ENCODE peak calls at places on chromosomes 6 and 20, in eight cellular contexts. N is HCT116, X is GM23248, Z is PC-3, U is GM23338, H is MM.1S, G is SK-N-SH, O is neural progenitor cell. T is an unnamed sample. For H3K4me1, the result is how much of the 10 kb centered on the place peaks cover.

GRCh38 chr6:166998256-166999144 is 697 bp upstream of the CEP43 start:
- DNase-seq in N (no peak), X (peak), Z (no peak), U (peak), H (no peak), G (peak), O (peak), T (no peak)

GRCh38 chr6:37146735-37147157 is 23.2 kb upstream of the PIM1 start:
- DNase-seq in N (no peak), X (no peak), Z (no peak), U (no peak), H (no peak), G (no peak), O (no peak), T (no peak)

GRCh38 chr6:159720708-159721107 is 6.6 kb upstream of the WTAP start:
- DNase-seq in N (peak), X (peak), Z (peak), U (peak), H (peak), G (peak), O (peak), T (peak)

GRCh38 chr20:43537921-43538854 is 20.6 kb upstream of the SGK2 start:
- DNase-seq in N (peak), X (peak), Z (peak), U (peak), H (peak), G (peak), O (peak), T (peak)

GRCh38 chr6:70651326-70651905 is 16.3 kb upstream of the SMAP1 start:
- DNase-seq in N (no peak), X (no peak), Z (peak), U (no peak), H (peak), G (no peak), O (no peak), T (no peak)

GRCh38 chr20:8722277-8722928 is 346.5 kb upstream of the PLCB4 start:
- DNase-seq in N (peak), X (peak), Z (peak), U (peak), H (peak), G (peak), O (peak), T (peak)

GRCh38 chr6:2209226-2209809 is 36.1 kb downstream of the GMDS start:
- DNase-seq in N (peak), X (peak), Z (peak), U (peak), H (peak), G (peak), O (peak), T (peak)

GRCh38 chr6:77264970-77265369 is 198.3 kb downstream of the HTR1B start:
- DNase-seq in N (no peak), X (no peak), Z (no peak), U (peak), H (no peak), G (no peak), O (no peak), T (no peak)

GRCh38 chr6:116779569-116780164 is 14.1 kb upstream of the FAM162B start:
- DNase-seq in N (peak), X (peak), Z (peak), U (peak), H (peak), G (peak), O (peak), T (peak)

GRCh38 chr6:117548797-117549301 is 53.5 kb downstream of the GOPC start:
- DNase-seq in N (no peak), X (peak), Z (peak), U (peak), H (peak), G (no peak), O (no peak), T (no peak)

GRCh38 chr6:136696238-136696637 is 96.0 kb downstream of the MAP3K5 start:
- DNase-seq in N (no peak), X (peak), Z (no peak), U (no peak), H (no peak), G (no peak), O (no peak), T (no peak)

GRCh38 chr6:40227735-40228134 is 293.5 kb upstream of the MOCS1 start:
- DNase-seq in N (no peak), X (no peak), Z (no peak), U (peak), H (no peak), G (no peak), O (no peak), T (no peak)

DNA sequence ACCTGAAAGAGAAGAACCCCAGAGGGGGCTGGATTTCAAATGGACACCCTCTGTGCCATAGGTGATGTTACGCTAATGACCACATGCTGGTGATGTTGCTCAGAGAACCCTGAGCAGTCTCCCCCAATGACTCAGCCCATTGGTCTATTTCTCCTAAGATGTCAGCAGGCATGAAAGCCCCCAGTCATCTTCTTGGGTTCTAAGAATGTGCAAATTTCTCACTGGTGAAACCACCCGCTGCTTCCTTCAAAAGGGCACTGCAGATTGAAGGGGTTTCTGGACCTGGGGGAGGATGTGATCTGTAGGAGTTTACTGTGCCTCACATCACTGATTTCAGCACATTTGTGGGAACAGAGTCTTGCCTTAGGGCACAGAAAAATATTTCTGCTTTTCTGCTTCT is 298.4 kb upstream of the MOCS1 start:
- DNase-seq in N (no peak), X (no peak), Z (no peak), U (no peak), H (no peak), G (no peak), O (no peak), T (no peak)
- H3K27ac ChIP-seq in N (no peak), X (no peak), Z (no peak), U (no peak), H (no peak), G (no peak), O (no peak), T (no peak)

GRCh38 chr20:12914804-12915203 is 94.0 kb upstream of the SPTLC3 start:
- DNase-seq in N (no peak), X (no peak), Z (no peak), U (no peak), H (no peak), G (no peak), O (no peak), T (no peak)

GRCh38 chr20:12911372-12911771 is 97.4 kb upstream of the SPTLC3 start:
- DNase-seq in N (no peak), X (no peak), Z (no peak), U (no peak), H (no peak), G (no peak), O (no peak), T (no peak)

GRCh38 chr20:12913781-12914443 is 94.9 kb upstream of the SPTLC3 start:
- DNase-seq in N (no peak), X (no peak), Z (no peak), U (no peak), H (no peak), G (no peak), O (no peak), T (no peak)

GRCh38 chr20:12916699-12917098 is 92.1 kb upstream of the SPTLC3 start:
- DNase-seq in N (no peak), X (peak), Z (no peak), U (no peak), H (no peak), G (no peak), O (peak), T (no peak)
- TF ChIP-seq EZH2phosphoT487 in N (no peak), X (no peak), Z (no peak), U (no peak), H (no peak), G (no peak), O (no peak), T (no peak)

GRCh38 chr20:53916173-53916512 is 154.3 kb downstream of the BCAS1 start:
- DNase-seq in N (no peak), X (no peak), Z (no peak), U (no peak), H (no peak), G (no peak), O (no peak), T (no peak)

GRCh38 chr20:53919886-53920285 is 150.5 kb downstream of the BCAS1 start:
- DNase-seq in N (no peak), X (no peak), Z (no peak), U (no peak), H (no peak), G (no peak), O (no peak), T (no peak)

GRCh38 chr20:53917145-53918009 is 153.0 kb downstream of the BCAS1 start:
- DNase-seq in N (no peak), X (peak), Z (peak), U (no peak), H (no peak), G (peak), O (no peak), T (no peak)

GRCh38 chr20:53918949-53919361 is 151.4 kb downstream of the BCAS1 start:
- DNase-seq in N (no peak), X (no peak), Z (no peak), U (peak), H (no peak), G (peak), O (peak), T (peak)

GRCh38 chr20:53918010-53918311 is 152.4 kb downstream of the BCAS1 start:
- DNase-seq in N (no peak), X (no peak), Z (no peak), U (no peak), H (no peak), G (no peak), O (no peak), T (no peak)
- H3K4me1 ChIP-seq in N (under half), X (half or more), Z (under half), U (half or more), H (under half), G (under half), O (under half), T (half or more)

GRCh38 chr6:85798934-85799490 is 156.3 kb upstream of the SYNCRIP start:
- DNase-seq in N (no peak), X (peak), Z (peak), U (peak), H (no peak), G (no peak), O (peak), T (no peak)

GRCh38 chr6:85792278-85792677 is 149.6 kb upstream of the SYNCRIP start:
- DNase-seq in N (no peak), X (peak), Z (peak), U (no peak), H (no peak), G (no peak), O (no peak), T (no peak)

GRCh38 chr6:85795966-85796365 is 153.3 kb upstream of the SYNCRIP start:
- DNase-seq in N (no peak), X (no peak), Z (no peak), U (no peak), H (no peak), G (peak), O (no peak), T (no peak)

GRCh38 chr6:85802162-85802561 is 159.5 kb upstream of the SYNCRIP start:
- DNase-seq in N (no peak), X (no peak), Z (peak), U (no peak), H (no peak), G (no peak), O (no peak), T (no peak)

DNA sequence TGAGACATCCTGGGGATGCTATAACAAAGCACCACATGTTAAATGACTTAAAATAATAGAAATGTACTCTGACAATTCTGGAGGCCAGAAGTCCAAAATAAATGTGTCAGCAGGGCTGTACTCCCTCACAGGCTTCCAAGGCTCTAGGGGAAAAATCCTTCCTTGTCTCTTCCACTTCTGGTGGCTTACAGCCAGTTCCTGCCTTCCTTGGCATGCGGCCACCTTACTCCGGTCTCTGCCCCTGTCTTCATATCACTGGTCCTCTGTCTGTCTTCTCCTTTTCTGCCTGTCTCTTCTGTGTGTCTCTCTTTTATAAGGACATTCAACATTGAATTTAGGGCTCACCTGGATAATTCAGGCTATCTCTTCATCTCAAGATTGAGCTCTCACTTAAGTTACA is 155.3 kb upstream of the SYNCRIP start:
- DNase-seq in N (no peak), X (no peak), Z (peak), U (no peak), H (no peak), G (no peak), O (no peak), T (no peak)
- H3K27ac ChIP-seq in N (no peak), X (no peak), Z (no peak), U (no peak), H (no peak), G (no peak), O (no peak), T (no peak)

DNA sequence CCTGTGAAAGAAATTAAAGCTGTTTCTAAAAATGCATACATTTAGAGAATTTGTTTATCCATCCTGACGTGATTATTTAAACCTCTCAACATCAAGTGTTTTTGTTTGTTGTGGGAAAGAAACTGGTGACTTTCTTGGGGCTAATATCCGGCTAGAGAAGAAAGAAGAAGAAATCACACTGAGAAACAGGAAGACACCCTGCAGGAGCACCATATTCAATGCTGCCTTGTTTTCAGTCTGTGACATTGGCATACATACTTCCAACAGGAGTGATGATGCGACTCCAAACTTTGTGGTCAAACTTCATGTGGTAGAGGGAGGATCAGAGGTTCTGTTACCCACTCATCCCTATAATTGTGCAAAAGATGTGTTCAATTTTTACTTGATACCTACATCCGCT is 997.6 kb upstream of the CITED2 start:
- DNase-seq in N (no peak), X (no peak), Z (no peak), U (no peak), H (no peak), G (no peak), O (no peak), T (no peak)
- TF ChIP-seq EZH2phosphoT487 in N (no peak), X (no peak), Z (no peak), U (no peak), H (no peak), G (no peak), O (no peak), T (no peak)

GRCh38 chr20:844473-845225 is 11.1 kb downstream of the FAM110A start:
- DNase-seq in N (peak), X (peak), Z (peak), U (peak), H (peak), G (peak), O (peak), T (peak)

GRCh38 chr20:846894-847278 is 13.4 kb downstream of the FAM110A start:
- DNase-seq in N (no peak), X (no peak), Z (no peak), U (no peak), H (no peak), G (no peak), O (no peak), T (peak)

GRCh38 chr20:843908-844307 is 10.4 kb downstream of the FAM110A start:
- DNase-seq in N (no peak), X (no peak), Z (no peak), U (no peak), H (no peak), G (peak), O (no peak), T (no peak)

GRCh38 chr20:845967-846893 is 12.7 kb downstream of the FAM110A start:
- DNase-seq in N (no peak), X (no peak), Z (no peak), U (no peak), H (no peak), G (no peak), O (no peak), T (peak)

GRCh38 chr20:845226-845868 is 11.8 kb downstream of the FAM110A start:
- DNase-seq in N (no peak), X (no peak), Z (no peak), U (peak), H (no peak), G (no peak), O (peak), T (no peak)
- H3K4me1 ChIP-seq in N (under half), X (under half), Z (under half), U (under half), H (under half), G (under half), O (under half), T (half or more)

GRCh38 chr20:35290887-35291417 is 1.3 kb downstream of the FAM83C start:
- DNase-seq in N (no peak), X (no peak), Z (no peak), U (no peak), H (no peak), G (no peak), O (no peak), T (no peak)
- H3K27ac ChIP-seq in N (no peak), X (no peak), Z (no peak), U (no peak), H (no peak), G (peak), O (no peak), T (no peak)